ENCODE peak calls at places on chromosomes 1 and 21, in five cellular contexts. One of them, this sample, is unnamed.

GRCh38 chr1:212915245-212916091 is 34.9 kb upstream of the VASH2 start:
- DNase-seq in HEK293T: peak; percentile 70
- DNase-seq in NT2/D1: peak; percentile 67
- DNase-seq in HepG2: peak; percentile 50
- DNase-seq in GM12878: no peak
- DNase-seq in this sample: no peak

GRCh38 chr21:17512245-17513213 is at the start of gene CXADR:
- DNase-seq in HEK293T: peak; percentile 96
- DNase-seq in NT2/D1: peak; percentile 88
- DNase-seq in HepG2: peak; percentile 89
- DNase-seq in GM12878: no peak
- DNase-seq in this sample: peak; percentile 94

GRCh38 chr1:187948170-187948794 is 1119.5 kb downstream of the PLA2G4A start:
- DNase-seq in HEK293T: no peak
- DNase-seq in NT2/D1: no peak
- DNase-seq in HepG2: no peak
- DNase-seq in GM12878: peak; percentile 32
- DNase-seq in this sample: no peak

GRCh38 chr1:47761974-47762373 is 235.2 kb downstream of the TRABD2B start:
- DNase-seq in HEK293T: no peak
- DNase-seq in NT2/D1: no peak
- DNase-seq in HepG2: no peak
- DNase-seq in GM12878: no peak
- DNase-seq in this sample: no peak

GRCh38 chr1:43222876-43223275 is 46.9 kb upstream of the TMEM125 start:
- DNase-seq in HEK293T: no peak
- DNase-seq in NT2/D1: no peak
- DNase-seq in HepG2: no peak
- DNase-seq in GM12878: no peak
- DNase-seq in this sample: no peak

GRCh38 chr1:1071486-1072298 is 2.4 kb downstream of the RNF223 start:
- DNase-seq in HEK293T: no peak
- DNase-seq in NT2/D1: no peak
- DNase-seq in HepG2: no peak
- DNase-seq in GM12878: no peak
- DNase-seq in this sample: no peak

GRCh38 chr1:67171978-67172377 is 5.7 kb downstream of the IL23R start:
- DNase-seq in HEK293T: no peak
- DNase-seq in NT2/D1: no peak
- DNase-seq in HepG2: no peak
- DNase-seq in GM12878: no peak
- DNase-seq in this sample: no peak

GRCh38 chr1:62177621-62178020 is 17.0 kb upstream of the L1TD1 start:
- DNase-seq in HEK293T: no peak
- DNase-seq in NT2/D1: no peak
- DNase-seq in HepG2: no peak
- DNase-seq in GM12878: no peak
- DNase-seq in this sample: no peak

GRCh38 chr1:182995894-182996293 is 27.3 kb upstream of the LAMC1 start:
- DNase-seq in HEK293T: no peak
- DNase-seq in NT2/D1: no peak
- DNase-seq in HepG2: no peak
- DNase-seq in GM12878: no peak
- DNase-seq in this sample: no peak

GRCh38 chr1:182985876-182986275 is 32.9 kb upstream of the SHCBP1L start:
- DNase-seq in HEK293T: no peak
- DNase-seq in NT2/D1: no peak
- DNase-seq in HepG2: no peak
- DNase-seq in GM12878: no peak
- DNase-seq in this sample: no peak

GRCh38 chr1:182993746-182994145 is 29.5 kb upstream of the LAMC1 start:
- DNase-seq in HEK293T: no peak
- DNase-seq in NT2/D1: no peak
- DNase-seq in HepG2: no peak
- DNase-seq in GM12878: no peak
- DNase-seq in this sample: no peak

GRCh38 chr1:182984621-182985020 is 31.7 kb upstream of the SHCBP1L start:
- DNase-seq in HEK293T: no peak
- DNase-seq in NT2/D1: no peak
- DNase-seq in HepG2: no peak
- DNase-seq in GM12878: no peak
- DNase-seq in this sample: no peak

GRCh38 chr1:182990413-182991144 is 32.6 kb upstream of the LAMC1 start:
- DNase-seq in HEK293T: no peak
- DNase-seq in NT2/D1: no peak
- DNase-seq in HepG2: no peak
- DNase-seq in GM12878: no peak
- DNase-seq in this sample: no peak
- TF ChIP-seq SUZ12 in HEK293T: no peak
- TF ChIP-seq SUZ12 in NT2/D1: no peak
- TF ChIP-seq SUZ12 in HepG2: no peak
- TF ChIP-seq SUZ12 in GM12878: no peak
- TF ChIP-seq SUZ12 in this sample: no peak

GRCh38 chr1:15233689-15234088 is 13.3 kb upstream of the FHAD1 start:
- DNase-seq in HEK293T: no peak
- DNase-seq in NT2/D1: no peak
- DNase-seq in HepG2: no peak
- DNase-seq in GM12878: no peak
- DNase-seq in this sample: no peak

GRCh38 chr1:15224903-15225485 is 22.0 kb upstream of the FHAD1 start:
- DNase-seq in HEK293T: no peak
- DNase-seq in NT2/D1: no peak
- DNase-seq in HepG2: no peak
- DNase-seq in GM12878: no peak
- DNase-seq in this sample: no peak

GRCh38 chr1:15226626-15227286 is 20.3 kb upstream of the FHAD1 start:
- DNase-seq in HEK293T: no peak
- DNase-seq in NT2/D1: no peak
- DNase-seq in HepG2: no peak
- DNase-seq in GM12878: no peak
- DNase-seq in this sample: no peak

GRCh38 chr1:15231714-15232201 is 15.3 kb upstream of the FHAD1 start:
- DNase-seq in HEK293T: no peak
- DNase-seq in NT2/D1: no peak
- DNase-seq in HepG2: no peak
- DNase-seq in GM12878: peak; percentile 95
- DNase-seq in this sample: no peak

GRCh38 chr1:15229569-15230170 is 17.4 kb upstream of the FHAD1 start:
- DNase-seq in HEK293T: no peak
- DNase-seq in NT2/D1: no peak
- DNase-seq in HepG2: no peak
- DNase-seq in GM12878: no peak
- DNase-seq in this sample: no peak
- TF ChIP-seq SUZ12 in HEK293T: no peak
- TF ChIP-seq SUZ12 in NT2/D1: no peak
- TF ChIP-seq SUZ12 in HepG2: no peak
- TF ChIP-seq SUZ12 in GM12878: no peak
- TF ChIP-seq SUZ12 in this sample: no peak

GRCh38 chr1:156608036-156608674 is 6.9 kb upstream of the GPATCH4 start:
- DNase-seq in HEK293T: peak; percentile 78
- DNase-seq in NT2/D1: no peak
- DNase-seq in HepG2: peak; percentile 70
- DNase-seq in GM12878: peak; percentile 62
- DNase-seq in this sample: no peak
- TF ChIP-seq SUZ12 in HEK293T: no peak
- TF ChIP-seq SUZ12 in NT2/D1: no peak
- TF ChIP-seq SUZ12 in HepG2: no peak
- TF ChIP-seq SUZ12 in GM12878: no peak
- TF ChIP-seq SUZ12 in this sample: no peak

GRCh38 chr1:89451011-89451410 is 73.6 kb upstream of the LRRC8B start:
- DNase-seq in HEK293T: no peak
- DNase-seq in NT2/D1: no peak
- DNase-seq in HepG2: no peak
- DNase-seq in GM12878: no peak
- DNase-seq in this sample: no peak

GRCh38 chr1:89457046-89457445 is 67.6 kb upstream of the LRRC8B start:
- DNase-seq in HEK293T: no peak
- DNase-seq in NT2/D1: peak; percentile 48
- DNase-seq in HepG2: no peak
- DNase-seq in GM12878: no peak
- DNase-seq in this sample: no peak

GRCh38 chr1:89453123-89453972 is 71.3 kb upstream of the LRRC8B start:
- DNase-seq in HEK293T: no peak
- DNase-seq in NT2/D1: no peak
- DNase-seq in HepG2: no peak
- DNase-seq in GM12878: no peak
- DNase-seq in this sample: no peak

GRCh38 chr1:89459081-89459480 is 65.5 kb upstream of the LRRC8B start:
- DNase-seq in HEK293T: no peak
- DNase-seq in NT2/D1: no peak
- DNase-seq in HepG2: no peak
- DNase-seq in GM12878: no peak
- DNase-seq in this sample: no peak

DNA sequence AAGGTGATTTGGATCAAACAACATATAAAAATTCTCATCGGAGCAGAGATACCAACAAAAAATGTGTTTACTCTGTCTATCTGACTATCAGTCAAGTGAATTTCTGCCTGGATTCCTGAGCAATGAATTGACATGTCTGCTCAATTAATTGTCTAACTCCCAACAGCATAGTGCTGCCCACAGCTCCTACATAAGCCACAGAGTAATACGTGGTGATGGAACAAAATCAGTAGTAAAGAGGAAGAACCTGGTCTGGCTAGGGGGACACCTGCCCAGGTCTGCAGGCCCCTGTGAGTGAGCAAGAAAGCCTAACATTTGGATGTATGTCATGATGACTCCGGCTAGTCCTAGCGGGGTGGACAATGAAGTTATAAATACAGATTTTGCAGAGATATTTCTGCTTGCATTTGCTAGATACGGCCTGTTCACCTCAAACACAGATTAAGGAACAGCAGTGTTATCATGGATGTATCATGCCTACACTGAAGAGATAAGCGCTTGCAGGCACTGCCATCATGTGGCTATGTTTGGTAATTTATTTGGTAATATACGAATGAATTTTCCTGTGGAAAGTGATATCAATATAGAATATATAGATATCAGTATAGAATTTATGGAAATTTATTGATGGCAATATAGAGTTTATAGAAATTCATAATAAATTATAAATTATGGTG is 69.6 kb upstream of the LRRC8B start:
- DNase-seq in HEK293T: peak; percentile 72
- DNase-seq in NT2/D1: peak; percentile 13
- DNase-seq in HepG2: peak; percentile 23
- DNase-seq in GM12878: no peak
- DNase-seq in this sample: no peak
- TF ChIP-seq SUZ12 in HEK293T: no peak
- TF ChIP-seq SUZ12 in NT2/D1: no peak
- TF ChIP-seq SUZ12 in HepG2: no peak
- TF ChIP-seq SUZ12 in GM12878: no peak
- TF ChIP-seq SUZ12 in this sample: no peak

GRCh38 chr1:147079400-147080012 is 92.8 kb downstream of the PRKAB2 start:
- DNase-seq in HEK293T: no peak
- DNase-seq in NT2/D1: no peak
- DNase-seq in HepG2: no peak
- DNase-seq in GM12878: no peak
- DNase-seq in this sample: peak; percentile 65
- TF ChIP-seq SUZ12 in HEK293T: no peak
- TF ChIP-seq SUZ12 in NT2/D1: no peak
- TF ChIP-seq SUZ12 in HepG2: no peak
- TF ChIP-seq SUZ12 in GM12878: no peak
- TF ChIP-seq SUZ12 in this sample: peak; percentile 19

GRCh38 chr1:221781102-221781744 is 39.3 kb upstream of the DUSP10 start:
- DNase-seq in HEK293T: no peak
- DNase-seq in NT2/D1: no peak
- DNase-seq in HepG2: no peak
- DNase-seq in GM12878: no peak
- DNase-seq in this sample: no peak
- TF ChIP-seq SUZ12 in HEK293T: no peak
- TF ChIP-seq SUZ12 in NT2/D1: no peak
- TF ChIP-seq SUZ12 in HepG2: no peak
- TF ChIP-seq SUZ12 in GM12878: no peak
- TF ChIP-seq SUZ12 in this sample: no peak

GRCh38 chr21:44495641-44496040 is 40.3 kb downstream of the LRRC3 start:
- DNase-seq in HEK293T: no peak
- DNase-seq in NT2/D1: no peak
- DNase-seq in HepG2: no peak
- DNase-seq in GM12878: no peak
- DNase-seq in this sample: no peak
- TF ChIP-seq SUZ12 in HEK293T: no peak
- TF ChIP-seq SUZ12 in NT2/D1: no peak
- TF ChIP-seq SUZ12 in HepG2: no peak
- TF ChIP-seq SUZ12 in GM12878: no peak
- TF ChIP-seq SUZ12 in this sample: no peak